ENCODE peak calls at places on chromosomes 1 and 21, in five cellular contexts. P is mammary epithelial cell, G is PC-3, A is neuronal stem cell, X is mesendoderm. O is an unnamed sample.

GRCh38 chr1:226708342-226708780 is 30.7 kb downstream of the ITPKB start:
- DNase-seq in G (peak; percentile 63), A (no peak), P (peak; percentile 91), X (no peak), O (no peak)

GRCh38 chr21:31557956-31558838 is 101.3 kb upstream of the SOD1 start:
- DNase-seq in X (peak; percentile 77), A (peak; percentile 55), G (peak; percentile 8), P (peak; percentile 51), O (peak; percentile 40)

GRCh38 chr1:94109478-94109877 is 11.5 kb downstream of the ABCA4 start:
- DNase-seq in A (no peak), X (no peak), P (no peak), G (no peak), O (no peak)

GRCh38 chr1:51616903-51617708 is at the start of gene OSBPL9:
- DNase-seq in G (peak; percentile 85), P (peak; percentile 85), A (peak; percentile 90), X (peak; percentile 95), O (peak; percentile 76)

GRCh38 chr1:180585994-180586359 is 27.2 kb downstream of the OVAAL start:
- DNase-seq in X (no peak), P (no peak), G (no peak), A (no peak), O (no peak)

GRCh38 chr1:56374026-56374974 is 205.1 kb downstream of the PLPP3 start:
- DNase-seq in P (no peak), G (peak; percentile 54), X (no peak), A (no peak), O (peak; percentile 20)

GRCh38 chr1:28112388-28113311 is 24.2 kb upstream of the EYA3 start:
- DNase-seq in X (peak; percentile 67), G (peak; percentile 93), P (peak; percentile 88), A (no peak), O (peak; percentile 25)

GRCh38 chr1:110309768-110310167 is 29.4 kb upstream of the RBM15 start:
- DNase-seq in X (no peak), P (peak; percentile 70), A (no peak), G (peak; percentile 29), O (no peak)

GRCh38 chr1:168821434-168821833 is 92.4 kb upstream of the DPT start:
- DNase-seq in X (no peak), G (no peak), A (no peak), P (no peak), O (no peak)

GRCh38 chr1:216054593-216054992 is 368.7 kb downstream of the USH2A start:
- DNase-seq in A (no peak), X (no peak), P (no peak), G (no peak), O (no peak)

GRCh38 chr1:57848406-57848805 is 424.5 kb upstream of the DAB1 start:
- DNase-seq in A (no peak), X (no peak), G (no peak), P (peak; percentile 82), O (peak; percentile 39)

GRCh38 chr1:147787765-147788164 is 27.4 kb upstream of the GJA5 start:
- DNase-seq in P (no peak), A (no peak), X (no peak), G (no peak), O (no peak)

GRCh38 chr1:244456586-244456985 is 4.5 kb upstream of the CATSPERE start:
- DNase-seq in P (no peak), G (no peak), X (no peak), A (no peak), O (no peak)

GRCh38 chr1:227315500-227316346 is 2.6 kb downstream of the CDC42BPA start:
- DNase-seq in X (peak; percentile 35), P (peak; percentile 56), G (peak; percentile 74), A (no peak), O (peak; percentile 44)

GRCh38 chr21:38269567-38269917 is 12.8 kb downstream of the KCNJ15 start:
- DNase-seq in P (no peak), A (no peak), G (no peak), X (no peak), O (no peak)

GRCh38 chr1:32775640-32776337 is 41.4 kb downstream of the YARS1 start:
- DNase-seq in P (no peak), A (no peak), G (no peak), X (peak; percentile 9), O (no peak)

GRCh38 chr1:85838238-85838637 is 130.0 kb upstream of the ZNHIT6 start:
- DNase-seq in P (no peak), A (no peak), X (no peak), G (no peak), O (no peak)

GRCh38 chr1:187226396-187226795 is 397.6 kb downstream of the PLA2G4A start:
- DNase-seq in X (no peak), A (no peak), P (peak; percentile 8), G (no peak), O (no peak)

GRCh38 chr1:168297019-168297418 is 16.3 kb downstream of the TBX19 start:
- DNase-seq in X (no peak), A (no peak), P (no peak), G (no peak), O (no peak)

GRCh38 chr1:180261524-180262160 is 31.6 kb downstream of the LHX4 start:
- DNase-seq in X (no peak), A (no peak), G (no peak), P (no peak), O (no peak)

GRCh38 chr1:182299728-182300581 is 91.6 kb downstream of the GLUL start:
- DNase-seq in P (peak; percentile 14), A (no peak), G (no peak), X (peak; percentile 79), O (peak; percentile 13)

GRCh38 chr1:36350659-36351171 is 27.3 kb upstream of the EVA1B start:
- DNase-seq in P (peak; percentile 74), A (no peak), G (peak; percentile 85), X (peak; percentile 35), O (peak; percentile 89)

GRCh38 chr1:231630558-231631205 is 4.1 kb downstream of the DISC1 start:
- DNase-seq in A (no peak), G (no peak), X (no peak), P (no peak), O (no peak)

GRCh38 chr1:63669151-63669961 is 76.1 kb downstream of the PGM1 start:
- DNase-seq in A (no peak), G (no peak), X (no peak), P (peak; percentile 57), O (peak; percentile 33)

GRCh38 chr1:27594542-27595510 is 9.1 kb downstream of the AHDC1 start:
- DNase-seq in G (no peak), X (peak; percentile 33), P (peak; percentile 51), A (no peak), O (no peak)

GRCh38 chr1:110601332-110601731 is 4.8 kb downstream of the KCNA2 start:
- DNase-seq in P (no peak), X (no peak), A (no peak), G (no peak), O (no peak)

GRCh38 chr1:6734579-6735397 is 33.2 kb upstream of the DNAJC11 start:
- DNase-seq in X (no peak), P (peak; percentile 28), A (no peak), G (no peak), O (no peak)

GRCh38 chr1:9319789-9320519 is 27.3 kb downstream of the SPSB1 start:
- DNase-seq in A (no peak), X (peak; percentile 54), G (no peak), P (no peak), O (no peak)

GRCh38 chr1:15038232-15039016 is 115.1 kb upstream of the TMEM51 start:
- DNase-seq in A (no peak), X (peak; percentile 79), P (peak; percentile 32), G (peak; percentile 56), O (peak; percentile 31)

GRCh38 chr21:39620856-39621255 is 8.1 kb downstream of the B3GALT5 start:
- DNase-seq in G (no peak), A (no peak), X (no peak), P (no peak), O (no peak)

GRCh38 chr21:39611547-39612190 is 1.1 kb upstream of the B3GALT5 start:
- DNase-seq in X (peak; percentile 23), P (no peak), G (no peak), A (no peak), O (no peak)

GRCh38 chr21:39613029-39613934 is 542 bp downstream of the B3GALT5 start:
- DNase-seq in A (no peak), P (no peak), G (no peak), X (peak; percentile 33), O (no peak)

GRCh38 chr21:39612233-39613028 is at the start of gene B3GALT5:
- DNase-seq in P (no peak), X (peak; percentile 89), G (peak; percentile 45), A (peak; percentile 77), O (no peak)

DNA sequence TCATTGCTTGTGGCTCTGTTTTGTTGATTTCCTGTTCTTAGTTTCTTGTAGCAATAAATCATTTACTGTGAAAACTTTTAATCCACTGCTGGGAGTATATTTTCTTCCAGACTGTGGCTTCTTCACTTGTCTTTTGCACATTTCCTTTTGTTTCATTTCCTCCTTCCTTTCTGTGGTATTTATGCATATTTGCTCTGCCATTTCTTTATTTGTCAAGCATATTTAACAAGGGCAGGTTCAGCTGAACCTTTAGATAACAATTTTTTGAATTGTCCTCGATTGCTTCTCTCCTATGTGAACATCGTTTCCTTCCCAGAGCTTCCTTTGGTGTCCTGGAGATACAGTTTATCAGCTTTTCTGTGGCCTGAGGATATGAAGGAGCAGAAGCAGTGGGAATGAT is 3.6 kb downstream of the B3GALT5 start:
- DNase-seq in A (no peak), X (no peak), G (peak; percentile 53), P (no peak), O (no peak)
- H3K4me2 ChIP-seq in A (no peak overlapping the region), X (no peak overlapping the region), G (peak overlapping the region; percentile 48), P (no peak overlapping the region), O (no peak overlapping the region)

GRCh38 chr1:205613854-205614412 is 17.9 kb downstream of the ELK4 start:
- DNase-seq in X (no peak), A (no peak), P (no peak), G (no peak), O (no peak)

GRCh38 chr1:205619376-205619775 is 12.4 kb downstream of the ELK4 start:
- DNase-seq in P (no peak), A (no peak), G (no peak), X (no peak), O (no peak)

GRCh38 chr1:205612556-205612955 is 19.3 kb downstream of the ELK4 start:
- DNase-seq in A (no peak), G (no peak), P (no peak), X (no peak), O (no peak)

GRCh38 chr1:205616563-205617293 is 15.1 kb downstream of the ELK4 start:
- DNase-seq in G (no peak), P (peak; percentile 84), X (no peak), A (no peak), O (no peak)

GRCh38 chr1:205615789-205616188 is 16.0 kb downstream of the ELK4 start:
- DNase-seq in G (no peak), X (no peak), P (peak; percentile 29), A (no peak), O (no peak)
- H3K36me3 ChIP-seq in G (peaks cover 63% of the 10 kb centered on the region), X (peaks cover 7% of the 10 kb centered on the region), P (peaks cover 22% of the 10 kb centered on the region), A (peaks cover 97% of the 10 kb centered on the region), O (peaks cover 49% of the 10 kb centered on the region)

DNA sequence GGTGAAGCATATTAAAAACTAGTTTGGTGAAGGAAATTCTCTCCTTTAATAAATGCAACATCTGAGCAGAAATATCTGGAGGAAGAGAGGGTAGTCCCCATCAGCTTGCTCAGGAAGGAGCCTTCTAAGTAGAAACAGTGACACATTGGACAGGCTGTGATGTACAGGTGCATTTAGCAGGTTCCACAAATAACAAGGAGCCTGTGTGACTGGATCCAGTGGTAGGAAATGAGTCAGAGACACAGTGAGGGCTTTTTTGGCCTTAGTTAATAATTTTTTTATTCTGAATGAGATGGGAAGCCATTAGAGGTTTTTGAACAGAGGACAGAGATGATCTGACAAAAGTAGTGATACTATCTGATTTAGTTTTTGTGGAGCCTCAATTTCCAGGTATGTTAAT is 738.9 kb upstream of the PTBP2 start:
- DNase-seq in G (no peak), P (no peak), A (no peak), X (no peak), O (no peak)
- H3K4me2 ChIP-seq in G (no peak overlapping the region), P (no peak overlapping the region), A (no peak overlapping the region), X (no peak overlapping the region), O (no peak overlapping the region)

GRCh38 chr1:21434394-21434793 is 5.5 kb upstream of the NBPF3 start:
- DNase-seq in X (no peak), G (no peak), P (no peak), A (no peak), O (no peak)
- H3K36me3 ChIP-seq in X (no peaks in the 10 kb centered on the region), G (no peaks in the 10 kb centered on the region), P (no peaks in the 10 kb centered on the region), A (no peaks in the 10 kb centered on the region), O (no peaks in the 10 kb centered on the region)